ENCODE peak calls at places on chromosome 11, in nine cellular contexts. K, M, P, F, N, W, E, X and D are unnamed samples.
A peak's percentile ranks its signal among the peaks of the same experiment; 100 is the strongest.

GRCh38 chr11:32960553-32961164 is 55.0 kb upstream of the DEPDC7 start:
- DNase-seq in K (peak; percentile 12), M (no peak), P (peak; percentile 61), F (no peak), N (no peak), W (peak; percentile 28), E (no peak), X (peak; percentile 12), D (peak; percentile 68)

GRCh38 chr11:2737876-2738275 is 38.1 kb upstream of the KCNQ1OT1 start:
- DNase-seq in K (no peak), M (no peak), P (no peak), F (no peak), N (no peak), W (no peak), E (peak; percentile 58), X (no peak), D (peak; percentile 23)

GRCh38 chr11:32087602-32088001 is 3.3 kb upstream of the RCN1 start:
- DNase-seq in K (no peak), M (no peak), P (no peak), F (no peak), N (no peak), W (no peak), E (no peak), X (no peak), D (peak; percentile 86)

GRCh38 chr11:102614485-102614884 is 10.6 kb downstream of the MMP20 start:
- DNase-seq in K (no peak), M (no peak), P (no peak), F (no peak), N (no peak), W (no peak), E (no peak), X (no peak), D (no peak)

GRCh38 chr11:128299132-128299726 is 288.1 kb downstream of the ETS1 start:
- DNase-seq in K (no peak), M (no peak), P (no peak), F (no peak), N (no peak), W (no peak), E (no peak), X (no peak), D (peak; percentile 83)

GRCh38 chr11:7977251-7977917 is 9.8 kb upstream of the EIF3F start:
- DNase-seq in K (peak; percentile 43), M (no peak), P (no peak), F (no peak), N (no peak), W (no peak), E (no peak), X (peak; percentile 56), D (peak; percentile 92)

GRCh38 chr11:131544591-131544990 is 174.2 kb downstream of the NTM start:
- DNase-seq in K (no peak), M (no peak), P (no peak), F (no peak), N (peak; percentile 85), W (no peak), E (no peak), X (no peak), D (no peak)

GRCh38 chr11:133832096-133833081 is 12.9 kb downstream of the SPATA19 start:
- DNase-seq in K (no peak), M (no peak), P (no peak), F (no peak), N (peak; percentile 46), W (no peak), E (no peak), X (no peak), D (no peak)

GRCh38 chr11:118918686-118919280 is 6.9 kb downstream of the BCL9L start:
- DNase-seq in K (no peak), M (peak; percentile 71), P (no peak), F (no peak), N (no peak), W (no peak), E (no peak), X (no peak), D (peak; percentile 54)

GRCh38 chr11:44007746-44008501 is 39.9 kb upstream of the ACCSL start:
- DNase-seq in K (no peak), M (peak; percentile 34), P (no peak), F (no peak), N (no peak), W (no peak), E (no peak), X (no peak), D (no peak)

GRCh38 chr11:123611698-123612097 is 42.7 kb downstream of the SCN3B start:
- DNase-seq in K (no peak), M (no peak), P (no peak), F (no peak), N (peak; percentile 55), W (no peak), E (no peak), X (no peak), D (no peak)

GRCh38 chr11:123334925-123335324 is 95.1 kb upstream of the GRAMD1B start:
- DNase-seq in K (no peak), M (no peak), P (no peak), F (no peak), N (no peak), W (no peak), E (no peak), X (no peak), D (no peak)

GRCh38 chr11:12865871-12866595 is 143.1 kb upstream of the RASSF10 start:
- DNase-seq in K (no peak), M (no peak), P (no peak), F (no peak), N (no peak), W (no peak), E (no peak), X (no peak), D (no peak)

GRCh38 chr11:12867531-12867930 is 141.6 kb upstream of the RASSF10 start:
- DNase-seq in K (no peak), M (no peak), P (no peak), F (no peak), N (no peak), W (no peak), E (no peak), X (no peak), D (no peak)

GRCh38 chr11:12862761-12863469 is 146.2 kb upstream of the RASSF10 start:
- DNase-seq in K (no peak), M (peak; percentile 82), P (peak; percentile 77), F (no peak), N (peak; percentile 90), W (no peak), E (peak; percentile 64), X (peak; percentile 58), D (peak; percentile 82)

GRCh38 chr11:12863605-12864121 is 145.5 kb upstream of the RASSF10 start:
- DNase-seq in K (no peak), M (no peak), P (no peak), F (no peak), N (peak; percentile 68), W (no peak), E (no peak), X (no peak), D (no peak)

GRCh38 chr11:12864316-12865156 is 144.6 kb upstream of the RASSF10 start:
- DNase-seq in K (no peak), M (no peak), P (peak; percentile 31), F (no peak), N (peak; percentile 90), W (no peak), E (no peak), X (peak; percentile 61), D (no peak)
- H3K4me3 ChIP-seq in K (no peak overlapping the region), M (no peak overlapping the region), P (no peak overlapping the region), F (no peak overlapping the region), N (peak overlapping the region; percentile 64), W (no peak overlapping the region), E (no peak overlapping the region), X (no peak overlapping the region), D (no peak overlapping the region)

GRCh38 chr11:74615311-74615710 is 22.9 kb downstream of the POLD3 start:
- DNase-seq in K (no peak), M (no peak), P (no peak), F (no peak), N (no peak), W (no peak), E (no peak), X (no peak), D (no peak)

GRCh38 chr11:74612877-74613276 is 20.5 kb downstream of the POLD3 start:
- DNase-seq in K (no peak), M (no peak), P (no peak), F (no peak), N (no peak), W (no peak), E (no peak), X (no peak), D (no peak)

GRCh38 chr11:74615988-74616387 is 23.6 kb downstream of the POLD3 start:
- DNase-seq in K (no peak), M (no peak), P (no peak), F (no peak), N (no peak), W (no peak), E (no peak), X (no peak), D (no peak)

GRCh38 chr11:74611369-74611861 is 19.0 kb downstream of the POLD3 start:
- DNase-seq in K (no peak), M (no peak), P (peak; percentile 18), F (peak; percentile 18), N (no peak), W (peak; percentile 33), E (no peak), X (no peak), D (peak; percentile 82)
- TF ChIP-seq CTCF in K (peak; percentile 4), M (peak; percentile 73), P (peak; percentile 53), F (peak; percentile 65), N (peak; percentile 71), W (peak; percentile 26), E (peak; percentile 54), X (peak; percentile 28), D (peak; percentile 56)

GRCh38 chr11:87043894-87044293 is 6.2 kb downstream of the TMEM135 start:
- DNase-seq in K (no peak), M (no peak), P (no peak), F (no peak), N (no peak), W (no peak), E (no peak), X (no peak), D (no peak)

DNA sequence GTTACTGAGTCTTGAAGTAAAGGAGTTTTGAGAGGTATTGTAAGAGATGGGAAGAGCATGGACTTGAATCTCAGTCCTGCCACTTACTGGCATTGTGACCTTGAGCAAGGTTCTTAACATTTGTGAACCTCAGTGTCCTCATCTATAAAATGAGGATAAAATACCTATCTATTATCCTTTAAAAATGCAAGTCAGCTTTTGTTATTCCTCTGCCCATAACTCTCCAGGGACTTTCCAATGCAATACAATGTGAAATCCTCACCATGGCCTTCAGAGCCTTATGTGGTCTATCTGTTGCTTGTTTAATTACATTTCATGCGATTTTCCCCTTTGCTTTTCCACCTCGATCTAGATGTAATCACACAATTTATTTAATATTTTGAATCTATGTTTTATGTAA is 9.1 kb downstream of the TMEM135 start:
- DNase-seq in K (no peak), M (no peak), P (no peak), F (no peak), N (no peak), W (no peak), E (no peak), X (no peak), D (no peak)
- H3K4me3 ChIP-seq in K (no peak overlapping the region), M (no peak overlapping the region), P (no peak overlapping the region), F (no peak overlapping the region), N (peak overlapping the region; percentile 64), W (no peak overlapping the region), E (no peak overlapping the region), X (no peak overlapping the region), D (no peak overlapping the region)

GRCh38 chr11:89625171-89625570 is 84.9 kb upstream of the TRIM77 start:
- DNase-seq in K (no peak), M (no peak), P (peak; percentile 2), F (no peak), N (no peak), W (no peak), E (no peak), X (no peak), D (no peak)
- TF ChIP-seq CTCF in K (no peak), M (no peak), P (peak; percentile 14), F (no peak), N (peak; percentile 66), W (no peak), E (no peak), X (peak; percentile 16), D (peak; percentile 13)